ENCODE peak calls at places on chromosomes 3 and 15, in seven cellular contexts. One of them, this sample, is unnamed.

GRCh38 chr3:8518138-8518537 is 16.5 kb downstream of the LMCD1 start:
- DNase-seq in A172: no peak
- DNase-seq in NB4: no peak
- DNase-seq in choroid plexus epithelial cell: peak
- DNase-seq in iris pigment epithelial cell: peak
- DNase-seq in stimulated activated CD8-positive, alpha-beta memory T cell treated with anti-CD3 and anti-CD28 coated beads, Interleukin-7, amount 100 ng/mL, for 24 hours: no peak
- DNase-seq in CD8-positive, alpha-beta T cell: no peak
- DNase-seq in this sample: no peak

GRCh38 chr3:188860147-188860546 is 311.6 kb upstream of the TPRG1 start:
- DNase-seq in A172: peak
- DNase-seq in NB4: no peak
- DNase-seq in choroid plexus epithelial cell: peak
- DNase-seq in iris pigment epithelial cell: peak
- DNase-seq in stimulated activated CD8-positive, alpha-beta memory T cell treated with anti-CD3 and anti-CD28 coated beads, Interleukin-7, amount 100 ng/mL, for 24 hours: no peak
- DNase-seq in CD8-positive, alpha-beta T cell: no peak
- DNase-seq in this sample: no peak

GRCh38 chr3:31159331-31160039 is 265.0 kb upstream of the GADL1 start:
- DNase-seq in A172: no peak
- DNase-seq in NB4: no peak
- DNase-seq in choroid plexus epithelial cell: peak
- DNase-seq in iris pigment epithelial cell: peak
- DNase-seq in stimulated activated CD8-positive, alpha-beta memory T cell treated with anti-CD3 and anti-CD28 coated beads, Interleukin-7, amount 100 ng/mL, for 24 hours: no peak
- DNase-seq in CD8-positive, alpha-beta T cell: no peak
- DNase-seq in this sample: no peak

GRCh38 chr15:75706682-75706954 is 6.0 kb downstream of the CSPG4 start:
- DNase-seq in A172: no peak
- DNase-seq in NB4: no peak
- DNase-seq in choroid plexus epithelial cell: no peak
- DNase-seq in iris pigment epithelial cell: no peak
- DNase-seq in stimulated activated CD8-positive, alpha-beta memory T cell treated with anti-CD3 and anti-CD28 coated beads, Interleukin-7, amount 100 ng/mL, for 24 hours: no peak
- DNase-seq in CD8-positive, alpha-beta T cell: no peak
- DNase-seq in this sample: no peak

GRCh38 chr3:29525254-29525881 is 244.5 kb downstream of the RBMS3 start:
- DNase-seq in A172: no peak
- DNase-seq in NB4: no peak
- DNase-seq in choroid plexus epithelial cell: peak
- DNase-seq in iris pigment epithelial cell: peak
- DNase-seq in stimulated activated CD8-positive, alpha-beta memory T cell treated with anti-CD3 and anti-CD28 coated beads, Interleukin-7, amount 100 ng/mL, for 24 hours: no peak
- DNase-seq in CD8-positive, alpha-beta T cell: no peak
- DNase-seq in this sample: no peak

GRCh38 chr3:127743676-127744075 is 70.9 kb downstream of the ABTB1 start:
- DNase-seq in A172: no peak
- DNase-seq in NB4: no peak
- DNase-seq in choroid plexus epithelial cell: no peak
- DNase-seq in iris pigment epithelial cell: no peak
- DNase-seq in stimulated activated CD8-positive, alpha-beta memory T cell treated with anti-CD3 and anti-CD28 coated beads, Interleukin-7, amount 100 ng/mL, for 24 hours: no peak
- DNase-seq in CD8-positive, alpha-beta T cell: no peak
- DNase-seq in this sample: no peak

GRCh38 chr3:119382134-119382533 is 81.3 kb downstream of the TMEM39A start:
- DNase-seq in A172: no peak
- DNase-seq in NB4: no peak
- DNase-seq in choroid plexus epithelial cell: no peak
- DNase-seq in iris pigment epithelial cell: no peak
- DNase-seq in stimulated activated CD8-positive, alpha-beta memory T cell treated with anti-CD3 and anti-CD28 coated beads, Interleukin-7, amount 100 ng/mL, for 24 hours: no peak
- DNase-seq in CD8-positive, alpha-beta T cell: no peak
- DNase-seq in this sample: no peak

GRCh38 chr3:2875699-2876098 is 234.5 kb downstream of the IL5RA start:
- DNase-seq in A172: no peak
- DNase-seq in NB4: no peak
- DNase-seq in choroid plexus epithelial cell: no peak
- DNase-seq in iris pigment epithelial cell: no peak
- DNase-seq in stimulated activated CD8-positive, alpha-beta memory T cell treated with anti-CD3 and anti-CD28 coated beads, Interleukin-7, amount 100 ng/mL, for 24 hours: no peak
- DNase-seq in CD8-positive, alpha-beta T cell: no peak
- DNase-seq in this sample: no peak

GRCh38 chr3:183202004-183202722 is 39.6 kb upstream of the LAMP3 start:
- DNase-seq in A172: no peak
- DNase-seq in NB4: no peak
- DNase-seq in choroid plexus epithelial cell: no peak
- DNase-seq in iris pigment epithelial cell: no peak
- DNase-seq in stimulated activated CD8-positive, alpha-beta memory T cell treated with anti-CD3 and anti-CD28 coated beads, Interleukin-7, amount 100 ng/mL, for 24 hours: no peak
- DNase-seq in CD8-positive, alpha-beta T cell: peak
- DNase-seq in this sample: no peak

GRCh38 chr3:141625506-141625905 is 112.6 kb upstream of the RNF7 start:
- DNase-seq in A172: peak
- DNase-seq in NB4: no peak
- DNase-seq in choroid plexus epithelial cell: no peak
- DNase-seq in iris pigment epithelial cell: peak
- DNase-seq in stimulated activated CD8-positive, alpha-beta memory T cell treated with anti-CD3 and anti-CD28 coated beads, Interleukin-7, amount 100 ng/mL, for 24 hours: no peak
- DNase-seq in CD8-positive, alpha-beta T cell: no peak
- DNase-seq in this sample: no peak

GRCh38 chr3:163692484-163692883 is 1385.8 kb downstream of the SI start:
- DNase-seq in A172: no peak
- DNase-seq in NB4: no peak
- DNase-seq in choroid plexus epithelial cell: no peak
- DNase-seq in iris pigment epithelial cell: no peak
- DNase-seq in stimulated activated CD8-positive, alpha-beta memory T cell treated with anti-CD3 and anti-CD28 coated beads, Interleukin-7, amount 100 ng/mL, for 24 hours: no peak
- DNase-seq in CD8-positive, alpha-beta T cell: no peak
- DNase-seq in this sample: no peak

GRCh38 chr3:116253511-116253910 is 191.8 kb downstream of the LSAMP start:
- DNase-seq in A172: no peak
- DNase-seq in NB4: no peak
- DNase-seq in choroid plexus epithelial cell: no peak
- DNase-seq in iris pigment epithelial cell: peak
- DNase-seq in stimulated activated CD8-positive, alpha-beta memory T cell treated with anti-CD3 and anti-CD28 coated beads, Interleukin-7, amount 100 ng/mL, for 24 hours: no peak
- DNase-seq in CD8-positive, alpha-beta T cell: no peak
- DNase-seq in this sample: no peak

GRCh38 chr3:61356678-61357077 is 105.4 kb upstream of the FHIT start:
- DNase-seq in A172: no peak
- DNase-seq in NB4: no peak
- DNase-seq in choroid plexus epithelial cell: no peak
- DNase-seq in iris pigment epithelial cell: no peak
- DNase-seq in stimulated activated CD8-positive, alpha-beta memory T cell treated with anti-CD3 and anti-CD28 coated beads, Interleukin-7, amount 100 ng/mL, for 24 hours: no peak
- DNase-seq in CD8-positive, alpha-beta T cell: no peak
- DNase-seq in this sample: no peak

This sample was measured in T-cell.